ENCODE peak calls at places on chromosome 1, in five cellular contexts. Z, F, W, H and G are unnamed samples.

GRCh38 chr1:38140025-38140487 is 93.5 kb upstream of the POU3F1 start:
- DNase-seq in Z (no peak), F (peak), W (no peak), H (no peak), G (no peak)

GRCh38 chr1:42479621-42480020 is 16.5 kb downstream of the CCDC30 start:
- DNase-seq in Z (no peak), F (no peak), W (no peak), H (peak), G (no peak)

GRCh38 chr1:231478800-231479199 is 49.7 kb upstream of the TSNAX start:
- DNase-seq in Z (no peak), F (no peak), W (no peak), H (no peak), G (no peak)

GRCh38 chr1:238606896-238607295 is 716.2 kb upstream of the ZP4 start:
- DNase-seq in Z (peak), F (no peak), W (no peak), H (peak), G (no peak)

GRCh38 chr1:213564215-213564659 is 423.5 kb upstream of the PROX1 start:
- DNase-seq in Z (no peak), F (no peak), W (no peak), H (peak), G (no peak)

GRCh38 chr1:171126504-171126903 is 35.8 kb downstream of the FMO3 start:
- DNase-seq in Z (no peak), F (no peak), W (no peak), H (no peak), G (no peak)

GRCh38 chr1:10599194-10599861 is 124.6 kb downstream of the PEX14 start:
- DNase-seq in Z (peak), F (no peak), W (no peak), H (peak), G (peak)

GRCh38 chr1:26946270-26946669 is 14.0 kb downstream of the KDF1 start:
- DNase-seq in Z (no peak), F (no peak), W (no peak), H (no peak), G (no peak)

GRCh38 chr1:47676311-47677054 is 238.6 kb downstream of the FOXD2 start:
- DNase-seq in Z (no peak), F (no peak), W (no peak), H (no peak), G (no peak)